ENCODE peak calls at places on chromosomes 11 and 22, in four cellular contexts. One of them, this sample, is unnamed.

GRCh38 chr11:36953986-36954385 is 355.9 kb upstream of the RAG2 start:
- DNase-seq in A549: no peak
- DNase-seq in prostate gland: no peak
- DNase-seq in tibial nerve: no peak
- DNase-seq in this sample: no peak

GRCh38 chr11:124892131-124892530 is 5.5 kb downstream of the ROBO4 start:
- DNase-seq in tibial nerve: no peak
- DNase-seq in A549: no peak
- DNase-seq in prostate gland: no peak
- DNase-seq in this sample: no peak

GRCh38 chr22:46008836-46009596 is 32.1 kb upstream of the WNT7B start:
- DNase-seq in A549: no peak
- DNase-seq in tibial nerve: no peak
- DNase-seq in prostate gland: no peak
- DNase-seq in this sample: no peak

GRCh38 chr11:63671322-63672155 is at the start of gene ATL3:
- DNase-seq in A549: peak
- DNase-seq in prostate gland: peak
- DNase-seq in tibial nerve: peak
- DNase-seq in this sample: peak

GRCh38 chr22:49971232-49972162 is 10.9 kb downstream of the PIM3 start:
- DNase-seq in prostate gland: peak
- DNase-seq in A549: peak
- DNase-seq in tibial nerve: peak
- DNase-seq in this sample: peak

GRCh38 chr22:39090426-39091064 is 6.5 kb upstream of the APOBEC3H start:
- DNase-seq in tibial nerve: no peak
- DNase-seq in prostate gland: no peak
- DNase-seq in A549: no peak
- DNase-seq in this sample: no peak

GRCh38 chr11:105719073-105719846 is 109.4 kb downstream of the GRIA4 start:
- DNase-seq in tibial nerve: no peak
- DNase-seq in prostate gland: no peak
- DNase-seq in A549: peak
- DNase-seq in this sample: no peak

GRCh38 chr22:40405178-40406062 is 35.0 kb downstream of the SGSM3 start:
- DNase-seq in prostate gland: no peak
- DNase-seq in A549: no peak
- DNase-seq in tibial nerve: no peak
- DNase-seq in this sample: no peak

GRCh38 chr11:102322560-102322959 is 5.3 kb downstream of the BIRC3 start:
- DNase-seq in tibial nerve: no peak
- DNase-seq in A549: no peak
- DNase-seq in prostate gland: no peak
- DNase-seq in this sample: no peak

GRCh38 chr11:110490886-110491285 is 61.1 kb downstream of the FDX1 start:
- DNase-seq in tibial nerve: no peak
- DNase-seq in prostate gland: no peak
- DNase-seq in A549: no peak
- DNase-seq in this sample: no peak

GRCh38 chr11:65056999-65057398 is 1.4 kb downstream of the NAALADL1 start:
- DNase-seq in tibial nerve: no peak
- DNase-seq in A549: no peak
- DNase-seq in prostate gland: no peak
- DNase-seq in this sample: no peak

GRCh38 chr11:134289789-134290188 is 13.6 kb downstream of the GLB1L3 start:
- DNase-seq in A549: no peak
- DNase-seq in prostate gland: no peak
- DNase-seq in tibial nerve: no peak
- DNase-seq in this sample: no peak

GRCh38 chr22:36528336-36528735 is 630 bp downstream of the EIF3D start:
- DNase-seq in tibial nerve: no peak
- DNase-seq in A549: no peak
- DNase-seq in prostate gland: no peak
- DNase-seq in this sample: no peak

GRCh38 chr11:10164621-10165020 is 129.4 kb downstream of the SBF2 start:
- DNase-seq in prostate gland: no peak
- DNase-seq in tibial nerve: no peak
- DNase-seq in A549: no peak
- DNase-seq in this sample: no peak

GRCh38 chr22:50009765-50010675 is 2.5 kb downstream of the IL17REL start:
- DNase-seq in tibial nerve: no peak
- DNase-seq in prostate gland: no peak
- DNase-seq in A549: no peak
- DNase-seq in this sample: no peak

GRCh38 chr11:118522571-118523072 is 4.7 kb upstream of the TTC36 start:
- DNase-seq in A549: peak
- DNase-seq in tibial nerve: no peak
- DNase-seq in prostate gland: no peak
- DNase-seq in this sample: peak

GRCh38 chr22:25353516-25354445 is 134.3 kb downstream of the CRYBB2 start:
- DNase-seq in A549: no peak
- DNase-seq in tibial nerve: no peak
- DNase-seq in prostate gland: no peak
- DNase-seq in this sample: no peak

GRCh38 chr22:30325724-30326703 is 727 bp downstream of the TBC1D10A start:
- DNase-seq in prostate gland: peak
- DNase-seq in A549: no peak
- DNase-seq in tibial nerve: no peak
- DNase-seq in this sample: peak

GRCh38 chr11:1481861-1482441 is 4.6 kb downstream of the MOB2 start:
- DNase-seq in prostate gland: no peak
- DNase-seq in A549: no peak
- DNase-seq in tibial nerve: no peak
- DNase-seq in this sample: no peak

GRCh38 chr11:117817213-117818035 is 7.1 kb downstream of the FXYD2 start:
- DNase-seq in tibial nerve: peak
- DNase-seq in prostate gland: peak
- DNase-seq in A549: peak
- DNase-seq in this sample: peak

GRCh38 chr22:26756675-26757293 is 99.4 kb downstream of the MIAT start:
- DNase-seq in prostate gland: no peak
- DNase-seq in A549: no peak
- DNase-seq in tibial nerve: peak
- DNase-seq in this sample: peak

GRCh38 chr11:61065955-61066638 is 36.2 kb upstream of the CD5 start:
- DNase-seq in A549: no peak
- DNase-seq in tibial nerve: no peak
- DNase-seq in prostate gland: no peak
- DNase-seq in this sample: no peak

GRCh38 chr11:94020777-94021615 is at the start of gene HEPHL1:
- DNase-seq in prostate gland: no peak
- DNase-seq in A549: no peak
- DNase-seq in tibial nerve: no peak
- DNase-seq in this sample: no peak

GRCh38 chr11:61529537-61530225 is 21.1 kb downstream of the LRRC10B start:
- DNase-seq in prostate gland: no peak
- DNase-seq in A549: no peak
- DNase-seq in tibial nerve: peak
- DNase-seq in this sample: peak

GRCh38 chr22:36746571-36746970 is 29.3 kb downstream of the IFT27 start:
- DNase-seq in A549: no peak
- DNase-seq in prostate gland: no peak
- DNase-seq in tibial nerve: no peak
- DNase-seq in this sample: no peak

DNA sequence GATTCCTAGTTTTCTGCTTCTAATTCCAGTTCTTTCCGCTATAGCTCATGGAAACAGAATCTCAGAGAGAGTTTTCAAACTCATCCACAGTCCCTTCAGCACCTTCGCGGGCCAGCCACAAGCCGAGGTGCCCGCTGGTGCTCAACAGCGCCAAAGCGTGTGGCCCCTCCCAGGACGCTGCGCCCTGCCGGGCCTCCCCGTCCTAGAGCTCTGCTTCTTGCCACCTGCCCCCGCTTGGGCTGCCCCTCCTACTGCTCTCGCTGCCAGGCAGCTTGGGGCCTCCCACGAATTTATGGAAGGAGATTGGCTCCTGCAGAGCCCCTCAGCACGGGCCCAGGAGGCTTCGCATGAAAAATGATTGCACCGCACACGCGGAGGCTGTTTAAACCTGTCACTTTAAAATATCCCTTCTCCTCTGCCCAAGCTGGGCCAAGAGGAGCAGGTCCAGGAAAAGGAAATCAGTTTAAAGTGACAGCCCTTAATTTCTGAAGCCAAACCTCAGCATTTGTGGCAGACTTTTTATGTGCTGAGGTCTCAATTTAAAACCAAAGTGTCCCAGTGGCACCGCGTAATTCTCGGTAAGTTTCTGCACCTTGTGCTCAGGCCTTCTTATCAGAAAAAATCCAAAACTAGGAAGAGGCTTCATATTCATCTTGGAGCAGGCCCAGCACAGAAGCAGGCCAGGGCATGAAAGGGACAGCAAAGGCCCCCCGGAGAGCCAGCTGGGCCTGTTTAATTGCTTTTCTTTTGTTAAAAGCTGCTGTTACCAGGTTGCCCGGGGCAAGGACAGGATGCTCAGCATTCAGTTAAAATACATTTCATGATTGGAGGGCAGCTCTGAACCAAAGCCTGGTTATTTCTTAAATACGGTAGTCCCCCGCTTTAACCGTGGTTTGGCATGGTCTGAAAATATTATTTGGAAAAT is 303.6 kb downstream of the OPCML start:
- DNase-seq in A549: no peak
- DNase-seq in tibial nerve: no peak
- DNase-seq in prostate gland: peak
- DNase-seq in this sample: peak
- H3K27ac ChIP-seq in A549: no peak
- H3K27ac ChIP-seq in tibial nerve: no peak
- H3K27ac ChIP-seq in prostate gland: no peak
- H3K27ac ChIP-seq in this sample: no peak

GRCh38 chr11:16987205-16987568 is 27.0 kb downstream of the PLEKHA7 start:
- DNase-seq in A549: no peak
- DNase-seq in prostate gland: peak
- DNase-seq in tibial nerve: no peak
- DNase-seq in this sample: peak
- TF ChIP-seq POLR2A in A549: no peak
- TF ChIP-seq POLR2A in prostate gland: no peak
- TF ChIP-seq POLR2A in tibial nerve: no peak
- TF ChIP-seq POLR2A in this sample: no peak

DNA sequence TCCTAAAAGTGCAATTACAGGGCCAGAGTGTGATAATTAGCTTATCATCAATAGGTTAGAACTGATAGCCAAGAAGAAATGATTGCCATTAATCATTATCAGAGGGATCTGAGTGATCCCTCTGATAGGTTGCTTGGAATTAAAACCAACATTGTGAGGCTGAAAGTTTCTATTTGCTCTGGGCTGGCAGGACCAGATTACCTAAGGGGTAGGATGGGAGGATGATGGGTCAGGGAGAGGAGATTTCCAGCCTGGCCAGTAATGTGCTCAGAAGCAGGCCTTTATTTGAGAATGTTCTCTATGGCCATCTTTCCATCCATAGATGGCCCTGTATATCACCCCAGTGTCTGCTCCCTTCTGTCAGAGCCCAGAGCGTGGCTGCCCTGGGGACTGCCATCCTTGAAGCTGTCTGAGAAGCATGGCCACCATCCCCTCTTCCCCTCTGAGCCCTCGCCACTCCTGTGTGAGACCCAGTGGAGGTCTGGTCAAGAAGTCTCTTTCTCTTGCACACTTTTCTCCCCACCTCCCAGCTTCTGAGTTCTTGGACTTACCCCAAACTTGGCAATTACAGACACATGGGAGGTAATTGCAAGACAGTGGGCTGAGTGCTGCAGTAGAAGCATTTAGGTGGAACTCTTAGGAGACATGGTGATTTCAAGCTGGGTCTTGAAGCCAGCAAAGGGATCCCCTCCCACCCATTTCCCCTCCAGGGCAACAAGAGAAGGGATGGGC is 11.7 kb downstream of the PARVA start:
- DNase-seq in prostate gland: no peak
- DNase-seq in tibial nerve: no peak
- DNase-seq in A549: no peak
- DNase-seq in this sample: no peak
- H3K27ac ChIP-seq in prostate gland: peak
- H3K27ac ChIP-seq in tibial nerve: no peak
- H3K27ac ChIP-seq in A549: no peak
- H3K27ac ChIP-seq in this sample: no peak

DNA sequence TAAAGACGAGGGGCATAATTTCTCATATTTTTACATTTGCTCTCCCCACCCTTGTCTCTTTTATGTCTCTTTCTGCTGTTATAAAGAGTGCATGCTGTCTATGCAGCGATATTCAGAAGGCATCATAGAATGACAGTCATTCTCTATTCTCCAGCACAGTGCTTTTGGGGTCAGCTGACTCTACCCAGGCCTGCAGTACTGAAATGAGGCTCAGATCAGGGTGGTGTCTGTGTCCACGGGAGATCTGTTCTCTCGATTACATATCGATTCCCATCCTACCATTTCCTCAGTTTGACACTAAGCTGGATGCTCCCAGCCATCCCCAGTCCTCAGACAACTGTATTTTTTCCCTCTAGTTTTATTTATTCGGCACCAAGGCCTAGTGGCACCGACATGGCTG is 71.5 kb upstream of the PICALM start:
- DNase-seq in tibial nerve: no peak
- DNase-seq in prostate gland: no peak
- DNase-seq in A549: no peak
- DNase-seq in this sample: no peak
- TF ChIP-seq POLR2A in tibial nerve: no peak
- TF ChIP-seq POLR2A in prostate gland: no peak
- TF ChIP-seq POLR2A in A549: no peak
- TF ChIP-seq POLR2A in this sample: no peak

DNA sequence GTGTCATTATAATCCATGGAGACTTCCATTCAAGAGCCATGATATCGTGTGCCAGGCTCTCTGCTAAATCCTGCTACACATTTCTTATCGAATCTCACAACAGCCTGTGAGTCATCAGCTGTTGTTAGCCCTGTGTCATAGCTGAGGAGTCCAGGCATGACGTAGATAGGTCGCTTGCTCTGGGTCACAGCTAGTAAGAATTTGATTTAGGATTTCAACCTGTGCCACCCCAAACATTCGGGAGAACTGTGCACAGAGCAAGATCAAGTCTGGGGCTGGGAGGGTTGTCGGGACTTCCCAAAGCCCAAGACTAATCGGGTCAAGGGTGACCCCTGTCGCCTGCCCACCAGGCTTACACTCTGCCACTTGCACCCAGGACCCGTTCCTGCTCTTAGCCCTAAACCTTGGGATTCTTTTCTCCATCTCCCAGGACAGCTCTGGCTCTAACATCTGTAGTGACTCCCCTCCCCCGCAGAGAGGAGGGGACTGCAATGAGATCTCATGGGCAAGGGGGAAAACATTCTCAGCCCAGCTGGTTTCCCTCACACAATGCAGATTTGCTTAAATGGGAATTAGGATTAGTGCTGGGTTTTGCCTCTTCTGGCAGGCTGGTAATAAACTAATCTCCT is 34.3 kb downstream of the TSPAN18 start:
- DNase-seq in prostate gland: no peak
- DNase-seq in A549: peak
- DNase-seq in tibial nerve: no peak
- DNase-seq in this sample: no peak
- H3K27ac ChIP-seq in prostate gland: no peak
- H3K27ac ChIP-seq in A549: peak
- H3K27ac ChIP-seq in tibial nerve: no peak
- H3K27ac ChIP-seq in this sample: no peak

GRCh38 chr11:34053161-34053686 is 1.7 kb downstream of the CAPRIN1 start:
- DNase-seq in prostate gland: peak
- DNase-seq in tibial nerve: peak
- DNase-seq in A549: peak
- DNase-seq in this sample: peak
- TF ChIP-seq POLR2A in prostate gland: peak
- TF ChIP-seq POLR2A in tibial nerve: no peak
- TF ChIP-seq POLR2A in A549: peak
- TF ChIP-seq POLR2A in this sample: no peak

GRCh38 chr11:11179239-11179638 is 173.8 kb downstream of the CSNK2A3 start:
- DNase-seq in tibial nerve: no peak
- DNase-seq in prostate gland: peak
- DNase-seq in A549: peak
- DNase-seq in this sample: peak
- H3K27ac ChIP-seq in tibial nerve: no peak
- H3K27ac ChIP-seq in prostate gland: peak
- H3K27ac ChIP-seq in A549: peak
- H3K27ac ChIP-seq in this sample: no peak

This sample was measured in testis.